ENCODE peak calls at places on chromosome 22, in ten cellular contexts. Y is T-helper 9 cell; R is kidney; T is Panc1; V is effector CD4-positive, alpha-beta T cell; G is stimulated activated CD4-positive, alpha-beta T cell treated with anti-CD3 and anti-CD28 coated beads, Interleukin-1b, Interleukin-23, amount 100 ng/mL, for 4 hours; J is hepatocyte; F is LoVo; D is NCI-H1694 treated with DMSO at 0.1 percent for 48 hours; B is HuH-7.5. U is an unnamed sample.

GRCh38 chr22:40479887-40480538 is 109.6 kb downstream of the SGSM3 start:
- DNase-seq in B (no peak), T (no peak), V (no peak), D (no peak), G (no peak), R (no peak), Y (no peak), J (no peak), F (no peak), U (no peak)

GRCh38 chr22:40826984-40827741 is 8.0 kb upstream of the SLC25A17 start:
- DNase-seq in V (no peak), R (no peak), G (no peak), Y (no peak), F (no peak), J (no peak), T (no peak), D (no peak), B (no peak), U (peak)

GRCh38 chr22:28882878-28883656 is at the start of gene ZNRF3:
- DNase-seq in D (peak), Y (peak), R (peak), B (peak), J (peak), F (peak), V (peak), T (no peak), G (peak), U (peak)

GRCh38 chr22:25779890-25780289 is 37.9 kb downstream of the MYO18B start:
- DNase-seq in B (no peak), T (no peak), D (no peak), F (no peak), R (no peak), Y (no peak), G (no peak), V (no peak), J (no peak), U (no peak)

GRCh38 chr22:19943665-19944026 is 2.0 kb upstream of the TXNRD2 start:
- DNase-seq in F (peak), Y (no peak), G (no peak), V (no peak), B (no peak), T (no peak), D (peak), J (no peak), R (peak), U (peak)

GRCh38 chr22:42262964-42263363 is 7.5 kb downstream of the TCF20 start:
- DNase-seq in F (no peak), B (no peak), D (no peak), G (no peak), T (no peak), Y (no peak), V (no peak), J (no peak), R (no peak), U (no peak)

GRCh38 chr22:19818264-19819208 is 36.1 kb downstream of the GNB1L start:
- DNase-seq in D (no peak), G (no peak), Y (no peak), R (no peak), J (no peak), V (no peak), B (no peak), T (no peak), F (no peak), U (peak)

GRCh38 chr22:44964722-44965078 is 45.1 kb downstream of the PHF21B start:
- DNase-seq in F (no peak), J (no peak), D (no peak), T (no peak), R (no peak), B (no peak), G (no peak), Y (no peak), V (no peak), U (no peak)

GRCh38 chr22:28424427-28425080 is 255.1 kb downstream of the TTC28 start:
- DNase-seq in B (peak), T (peak), D (peak), F (no peak), G (no peak), R (no peak), Y (no peak), J (no peak), V (no peak), U (no peak)

U was measured in islet precursor cell.